ENCODE peak calls at places on chromosomes 13 and 19, in seven cellular contexts. G is heart left ventricle; W is CD8-positive, alpha-beta memory T cell; L is adrenal gland; Y is effector memory CD4-positive, alpha-beta T cell; S is left ventricle myocardium inferior; A is pancreas. K is an unnamed sample.

GRCh38 chr19:2627855-2628254 is 74.6 kb downstream of the GNG7 start:
- DNase-seq in G (no peak), A (no peak), Y (no peak), W (no peak), S (no peak), L (no peak), K (no peak)

GRCh38 chr13:79285159-79285558 is 120.9 kb downstream of the RBM26 start:
- DNase-seq in S (no peak), Y (no peak), A (no peak), G (no peak), W (no peak), L (no peak), K (no peak)

GRCh38 chr13:48158290-48158689 is 63.4 kb upstream of the MED4 start:
- DNase-seq in L (no peak), A (no peak), W (no peak), Y (no peak), G (no peak), S (no peak), K (no peak)

GRCh38 chr19:32421589-32422361 is 16.2 kb downstream of the DPY19L3 start:
- DNase-seq in S (no peak), A (no peak), W (no peak), Y (no peak), G (no peak), L (no peak), K (no peak)

GRCh38 chr19:53193534-53194222 is 520 bp upstream of the ZNF665 start:
- DNase-seq in G (no peak), Y (no peak), W (no peak), A (no peak), S (no peak), L (no peak), K (no peak)

GRCh38 chr13:46295531-46296464 is 84.1 kb downstream of the LRRC63 start:
- DNase-seq in A (no peak), W (peak; percentile 59), Y (peak; percentile 63), S (no peak), G (peak; percentile 35), L (peak; percentile 49), K (peak; percentile 53)

GRCh38 chr13:38783992-38784875 is 97.4 kb downstream of the FREM2 start:
- DNase-seq in W (no peak), G (no peak), S (no peak), Y (no peak), A (peak; percentile 32), L (no peak), K (no peak)

GRCh38 chr13:42229287-42229686 is 42.7 kb upstream of the AKAP11 start:
- DNase-seq in L (no peak), G (no peak), S (no peak), W (no peak), Y (no peak), A (no peak), K (no peak)

GRCh38 chr19:39599116-39599515 is 3.2 kb upstream of the LGALS13 start:
- DNase-seq in S (no peak), A (no peak), W (no peak), L (peak; percentile 22), Y (no peak), G (no peak), K (peak; percentile 19)

GRCh38 chr19:1775951-1776605 is 22.8 kb downstream of the ONECUT3 start:
- DNase-seq in Y (no peak), G (no peak), A (no peak), L (no peak), W (no peak), S (no peak), K (no peak)

GRCh38 chr19:8393871-8394250 is 3.7 kb downstream of the RAB11B start:
- DNase-seq in S (no peak), L (no peak), Y (no peak), W (no peak), A (no peak), G (no peak), K (no peak)

GRCh38 chr19:30309983-30310805 is 62.0 kb upstream of the ZNF536 start:
- DNase-seq in Y (no peak), S (no peak), A (no peak), W (no peak), L (no peak), G (no peak), K (no peak)

DNA sequence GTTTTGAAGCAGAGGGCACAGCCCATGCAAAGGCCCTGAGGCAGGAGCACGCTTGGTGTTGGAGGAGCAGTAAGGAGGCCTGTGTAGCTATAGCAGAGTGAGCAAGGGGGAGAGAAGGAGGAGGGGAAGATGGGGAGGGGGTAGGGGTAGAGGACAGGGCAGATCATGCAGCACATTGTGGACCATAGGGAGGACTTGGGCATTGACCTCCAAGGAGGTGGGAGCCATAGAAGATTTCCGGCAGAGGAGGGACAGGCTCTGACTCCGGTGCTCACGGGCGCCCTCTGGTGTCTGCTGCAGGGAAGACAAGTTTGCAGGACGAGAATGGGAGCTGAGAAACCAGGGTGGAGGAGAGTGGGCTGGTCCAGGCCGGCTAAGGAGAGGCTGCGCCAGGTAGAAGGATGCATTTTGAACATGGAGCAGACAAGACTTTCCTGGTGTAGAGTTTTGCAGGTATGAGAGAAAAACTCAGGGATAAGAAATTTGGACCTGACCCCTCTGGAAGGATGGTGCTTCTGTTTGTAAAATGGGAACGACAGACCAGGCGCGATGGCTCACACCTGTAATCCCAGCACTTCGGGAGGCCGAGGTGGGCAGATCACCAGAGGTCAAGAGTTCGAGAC is 13.7 kb upstream of the CREB3L3 start:
- DNase-seq in W (peak; percentile 83), A (peak; percentile 61), G (peak; percentile 77), Y (peak; percentile 71), S (peak; percentile 73), L (peak; percentile 91), K (peak; percentile 57)
- H3K4me3 ChIP-seq in W (no peak overlapping the region), A (no peak overlapping the region), G (no peak overlapping the region), Y (no peak overlapping the region), S (no peak overlapping the region), L (no peak overlapping the region), K (no peak overlapping the region)

GRCh38 chr19:23505738-23506137 is 110.5 kb upstream of the ZNF91 start:
- DNase-seq in L (no peak), Y (no peak), S (no peak), W (no peak), G (no peak), A (no peak), K (no peak)

GRCh38 chr19:23507441-23507840 is 112.2 kb upstream of the ZNF91 start:
- DNase-seq in S (no peak), G (no peak), W (no peak), A (no peak), Y (no peak), L (no peak), K (no peak)

GRCh38 chr19:23512151-23512925 is 117.1 kb upstream of the ZNF91 start:
- DNase-seq in Y (no peak), W (no peak), S (no peak), L (no peak), G (no peak), A (no peak), K (no peak)

GRCh38 chr19:23515551-23515950 is 120.3 kb upstream of the ZNF91 start:
- DNase-seq in A (no peak), G (no peak), W (no peak), L (no peak), Y (no peak), S (no peak), K (no peak)

DNA sequence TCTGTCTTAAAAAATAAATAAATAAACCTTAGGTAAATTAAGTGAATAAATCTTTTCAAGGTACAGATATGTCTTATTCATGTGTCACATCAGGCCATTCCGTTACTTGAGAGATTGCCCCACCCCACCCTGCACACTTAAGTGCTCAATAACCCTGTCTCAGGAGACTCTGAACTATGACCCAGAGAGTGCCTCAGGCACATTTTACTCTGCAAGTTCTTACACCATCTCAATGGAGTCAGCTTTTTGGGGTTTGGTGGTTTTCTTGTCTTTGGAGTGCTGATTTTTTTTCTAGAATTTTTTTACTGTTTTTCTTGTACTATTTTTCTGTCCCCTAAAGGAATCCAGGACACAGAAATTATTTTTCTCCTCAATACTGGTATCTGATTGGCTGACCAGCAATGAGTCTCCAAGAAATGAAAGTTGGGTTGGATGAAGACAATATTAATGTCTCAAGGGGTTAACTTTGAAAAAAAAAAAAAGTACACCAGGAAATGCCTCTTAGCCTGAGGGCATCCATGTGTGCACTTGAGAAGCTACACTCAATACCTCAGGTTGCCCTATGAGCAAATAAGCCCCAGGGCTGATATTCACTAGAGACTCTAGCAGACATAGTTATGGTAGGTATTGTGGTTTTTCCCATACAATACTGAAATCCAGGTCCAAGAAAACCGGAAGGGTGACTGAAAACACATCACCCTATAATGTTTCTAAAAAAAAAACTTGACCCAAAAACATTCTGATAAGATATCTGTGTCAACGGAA is 114.6 kb upstream of the ZNF91 start:
- DNase-seq in G (no peak), W (no peak), S (no peak), Y (no peak), A (no peak), L (no peak), K (no peak)
- H3K9me3 ChIP-seq in G (no peaks in the 10 kb centered on the region), W (no peaks in the 10 kb centered on the region), S (no peaks in the 10 kb centered on the region), Y (no peaks in the 10 kb centered on the region), A (no peaks in the 10 kb centered on the region), L (no peaks in the 10 kb centered on the region), K (no peaks in the 10 kb centered on the region)

GRCh38 chr19:5389353-5389752 is 48.7 kb upstream of the PTPRS start:
- DNase-seq in G (no peak), Y (no peak), W (no peak), L (no peak), A (no peak), S (no peak), K (no peak)

GRCh38 chr19:5393088-5393487 is 52.5 kb upstream of the PTPRS start:
- DNase-seq in L (no peak), G (no peak), Y (no peak), W (no peak), A (no peak), S (no peak), K (no peak)

GRCh38 chr19:5394907-5395505 is 54.4 kb upstream of the PTPRS start:
- DNase-seq in W (no peak), S (no peak), Y (no peak), A (no peak), G (no peak), L (no peak), K (no peak)

GRCh38 chr19:5395541-5395940 is 54.9 kb upstream of the PTPRS start:
- DNase-seq in W (no peak), L (no peak), S (no peak), G (no peak), Y (no peak), A (no peak), K (no peak)

DNA sequence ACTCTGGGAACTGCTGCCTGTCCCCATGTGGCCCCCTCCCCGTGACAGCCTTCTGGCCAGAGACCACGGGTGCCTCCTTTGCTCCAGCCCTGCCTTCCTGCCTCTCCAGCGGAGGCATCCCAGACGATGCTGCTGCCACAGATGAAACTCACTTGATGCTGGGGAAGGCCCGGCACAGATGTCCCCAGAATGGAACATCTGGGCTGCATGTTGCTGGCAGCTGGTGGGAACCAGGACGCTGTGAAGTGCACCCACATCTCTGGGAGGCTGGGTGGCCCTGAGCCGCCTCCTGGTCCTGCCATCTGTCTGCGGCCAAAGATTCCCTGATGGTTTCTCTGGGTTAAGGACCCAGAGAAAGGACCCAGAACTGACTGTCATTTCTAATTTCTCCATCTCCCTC is 51.9 kb upstream of the PTPRS start:
- DNase-seq in A (no peak), W (no peak), S (no peak), L (no peak), Y (no peak), G (no peak), K (no peak)
- H3K27me3 ChIP-seq in A (peaks cover 29% of the 10 kb centered on the region), W (peaks cover 9% of the 10 kb centered on the region), S (peaks cover 98% of the 10 kb centered on the region), L (peaks cover 43% of the 10 kb centered on the region), Y (peaks cover 5% of the 10 kb centered on the region), G (peaks cover 69% of the 10 kb centered on the region), K (peaks cover 9% of the 10 kb centered on the region)

GRCh38 chr19:42216653-42217521 is 590 bp downstream of the DEDD2 start:
- DNase-seq in W (no peak), G (peak; percentile 54), S (peak; percentile 46), L (peak; percentile 64), A (peak; percentile 51), Y (no peak), K (peak; percentile 46)
- H3K4me3 ChIP-seq in W (peak overlapping the region; percentile 96), G (peak overlapping the region; percentile 83), S (peak overlapping the region; percentile 92), L (peak overlapping the region; percentile 80), A (peak overlapping the region; percentile 69), Y (peak overlapping the region; percentile 90), K (peak overlapping the region; percentile 84)